ENCODE peak calls at places on chromosomes 12 and 14, in five cellular contexts. J is CD4-positive, CD25-positive, alpha-beta regulatory T cell; C is Calu3; E is ACHN; X is ecto neural progenitor cell. G is an unnamed sample.

GRCh38 chr14:77170045-77170444 is 11.6 kb upstream of the TMEM63C start:
- DNase-seq in J (no peak), C (no peak), E (no peak), X (no peak), G (no peak)

GRCh38 chr14:100341301-100342031 is 18.3 kb downstream of the SLC25A47 start:
- DNase-seq in J (no peak), C (no peak), E (peak; percentile 41), X (no peak), G (peak; percentile 63)

GRCh38 chr14:98889107-98889835 is 382.7 kb downstream of the BCL11B start:
- DNase-seq in J (no peak), C (no peak), E (no peak), X (no peak), G (no peak)

GRCh38 chr12:130920711-130921381 is 32.9 kb upstream of the ADGRD1 start:
- DNase-seq in J (no peak), C (no peak), E (no peak), X (no peak), G (no peak)

GRCh38 chr14:50040905-50041465 is 75.4 kb downstream of the VCPKMT start:
- DNase-seq in J (no peak), C (no peak), E (no peak), X (no peak), G (no peak)

GRCh38 chr14:68794856-68795601 is 2.2 kb upstream of the ZFP36L1 start:
- DNase-seq in J (peak; percentile 26), C (peak; percentile 23), E (peak; percentile 71), X (no peak), G (peak; percentile 78)

GRCh38 chr12:6912164-6912956 is 2.0 kb upstream of the ENO2 start:
- DNase-seq in J (no peak), C (no peak), E (no peak), X (no peak), G (no peak)

GRCh38 chr12:48285751-48286650 is 64.7 kb downstream of the ZNF641 start:
- DNase-seq in J (no peak), C (no peak), E (no peak), X (no peak), G (peak; percentile 55)

GRCh38 chr14:91745329-91745728 is 13.4 kb upstream of the CATSPERB start:
- DNase-seq in J (no peak), C (no peak), E (no peak), X (no peak), G (no peak)

G was measured in islet precursor cell.